ENCODE peak calls at places on chromosome 7, in six cellular contexts. L is NB4, B is HepG2, W is SK-N-SH, D is WTC11, F is endothelial cell of umbilical vein. T is an unnamed sample.

GRCh38 chr7:147894271-147894670 is 696.3 kb upstream of the C7orf33 start:
- DNase-seq in L (no peak), B (no peak), W (peak), D (peak), F (no peak), T (no peak)

GRCh38 chr7:98556288-98556687 is 60.8 kb upstream of the NPTX2 start:
- DNase-seq in L (no peak), B (no peak), W (peak), D (no peak), F (no peak), T (no peak)

GRCh38 chr7:110889363-110889762 is 201.6 kb upstream of the LRRN3 start:
- DNase-seq in L (no peak), B (no peak), W (no peak), D (peak), F (no peak), T (no peak)

GRCh38 chr7:122219253-122219865 is 75.3 kb upstream of the AASS start:
- DNase-seq in L (peak), B (peak), W (peak), D (no peak), F (peak), T (peak)

GRCh38 chr7:30321992-30322637 is 37.7 kb downstream of the ZNRF2 start:
- DNase-seq in L (peak), B (no peak), W (no peak), D (no peak), F (no peak), T (no peak)

GRCh38 chr7:55469271-55469681 is 103.0 kb downstream of the VOPP1 start:
- DNase-seq in L (no peak), B (no peak), W (peak), D (no peak), F (no peak), T (no peak)

GRCh38 chr7:140683657-140684056 is 10.9 kb downstream of the ADCK2 start:
- DNase-seq in L (no peak), B (no peak), W (no peak), D (no peak), F (peak), T (no peak)

GRCh38 chr7:147171013-147171391 is 1054.4 kb downstream of the CNTNAP2 start:
- DNase-seq in L (no peak), B (no peak), W (no peak), D (peak), F (no peak), T (no peak)

GRCh38 chr7:112143567-112143966 is 62.6 kb downstream of the DOCK4 start:
- DNase-seq in L (no peak), B (no peak), W (no peak), D (no peak), F (peak), T (no peak)

GRCh38 chr7:75652788-75653187 is 86.0 kb downstream of the HIP1 start:
- DNase-seq in L (no peak), B (peak), W (no peak), D (no peak), F (no peak), T (no peak)

GRCh38 chr7:150904342-150904909 is 52.1 kb downstream of the AOC1 start:
- DNase-seq in L (no peak), B (no peak), W (no peak), D (no peak), F (peak), T (no peak)

GRCh38 chr7:80775481-80775880 is 137.0 kb downstream of the CD36 start:
- DNase-seq in L (no peak), B (no peak), W (no peak), D (no peak), F (no peak), T (no peak)

GRCh38 chr7:95905165-95905564 is 132.8 kb downstream of the DYNC1I1 start:
- DNase-seq in L (peak), B (no peak), W (no peak), D (no peak), F (no peak), T (no peak)

GRCh38 chr7:127644484-127644883 is 7.5 kb upstream of the SND1 start:
- DNase-seq in L (no peak), B (no peak), W (no peak), D (no peak), F (peak), T (no peak)

GRCh38 chr7:139205843-139206242 is 25.2 kb upstream of the UBN2 start:
- DNase-seq in L (no peak), B (no peak), W (no peak), D (no peak), F (no peak), T (no peak)

GRCh38 chr7:7148799-7149481 is 33.4 kb upstream of the C1GALT1 start:
- DNase-seq in L (peak), B (peak), W (no peak), D (no peak), F (no peak), T (no peak)

GRCh38 chr7:117728858-117729257 is 144.4 kb downstream of the CTTNBP2 start:
- DNase-seq in L (peak), B (no peak), W (no peak), D (no peak), F (no peak), T (no peak)

DNA sequence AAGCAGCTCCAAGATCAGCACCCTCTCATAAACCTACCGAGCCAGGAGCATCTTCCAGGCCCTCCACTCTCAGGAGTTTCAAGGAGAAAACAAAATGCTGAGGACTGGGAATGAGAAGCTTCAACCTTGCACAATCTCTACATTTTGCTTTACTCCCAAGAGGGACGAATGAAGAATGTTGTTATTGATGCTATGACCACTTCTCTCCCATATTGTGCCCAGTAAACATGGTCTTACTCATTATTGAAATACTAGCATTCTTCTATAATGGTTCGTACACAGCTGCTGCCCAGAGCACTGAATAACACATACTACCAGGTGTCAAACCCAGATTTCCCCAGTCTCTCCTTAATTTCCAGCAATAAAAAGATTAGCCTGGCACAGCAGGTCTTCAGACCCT is 63.4 kb upstream of the BET1 start:
- DNase-seq in L (no peak), B (no peak), W (no peak), D (no peak), F (no peak), T (no peak)
- TF ChIP-seq MAX in L (no peak), B (no peak), W (no peak), D (no peak), F (no peak), T (no peak)

GRCh38 chr7:5681423-5681822 is 100.0 kb downstream of the RNF216 start:
- DNase-seq in L (peak), B (no peak), W (no peak), D (no peak), F (no peak), T (no peak)

GRCh38 chr7:5679047-5679740 is 102.3 kb downstream of the RNF216 start:
- DNase-seq in L (peak), B (no peak), W (peak), D (no peak), F (no peak), T (no peak)

GRCh38 chr7:5677538-5678294 is 103.7 kb downstream of the RNF216 start:
- DNase-seq in L (peak), B (peak), W (peak), D (peak), F (peak), T (peak)

GRCh38 chr7:5679741-5680473 is 101.6 kb downstream of the RNF216 start:
- DNase-seq in L (peak), B (no peak), W (no peak), D (no peak), F (no peak), T (no peak)

DNA sequence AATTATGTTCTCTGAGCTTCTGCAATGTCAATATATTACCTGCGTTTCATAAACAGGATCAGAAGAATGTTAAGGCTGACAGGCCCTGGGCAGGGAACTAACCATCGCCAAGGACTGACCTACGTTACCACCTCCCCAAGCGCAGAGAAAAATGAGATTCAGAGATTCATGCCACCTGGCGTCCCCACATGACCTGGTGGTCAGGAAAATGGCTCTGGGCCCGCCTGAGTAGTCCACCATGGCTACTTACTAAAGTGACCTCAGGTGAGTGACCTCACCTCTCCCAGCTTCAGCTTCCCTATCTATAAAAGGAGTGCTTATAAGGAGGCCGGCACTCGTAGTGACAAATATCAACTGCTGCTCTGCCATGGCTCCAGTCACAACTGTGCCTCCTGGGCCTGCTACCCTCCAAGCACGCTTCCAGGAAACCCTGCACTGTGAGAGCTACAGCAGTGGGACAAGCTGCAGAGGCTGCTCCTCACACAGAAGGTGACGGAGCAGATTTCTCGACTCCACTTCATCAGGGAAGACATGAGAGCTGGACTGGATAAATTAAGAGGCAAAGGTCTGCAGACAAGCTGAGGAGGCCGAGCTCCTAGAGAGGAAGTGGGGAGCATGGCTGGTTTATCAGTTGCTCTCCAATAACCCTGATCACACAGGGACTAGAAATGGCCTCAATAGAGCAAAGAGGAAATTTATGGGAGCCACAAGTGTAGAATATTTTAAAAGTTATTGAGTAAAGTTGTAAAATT is 103.0 kb downstream of the RNF216 start:
- DNase-seq in L (peak), B (no peak), W (no peak), D (no peak), F (no peak), T (no peak)
- TF ChIP-seq CTCF in L (no peak), B (no peak), W (no peak), D (no peak), F (no peak), T (no peak)

GRCh38 chr7:115953554-115954248 is 76.9 kb downstream of the TFEC start:
- DNase-seq in L (no peak), B (no peak), W (no peak), D (no peak), F (no peak), T (no peak)
- TF ChIP-seq MAX in L (no peak), B (no peak), W (no peak), D (no peak), F (no peak), T (no peak)

DNA sequence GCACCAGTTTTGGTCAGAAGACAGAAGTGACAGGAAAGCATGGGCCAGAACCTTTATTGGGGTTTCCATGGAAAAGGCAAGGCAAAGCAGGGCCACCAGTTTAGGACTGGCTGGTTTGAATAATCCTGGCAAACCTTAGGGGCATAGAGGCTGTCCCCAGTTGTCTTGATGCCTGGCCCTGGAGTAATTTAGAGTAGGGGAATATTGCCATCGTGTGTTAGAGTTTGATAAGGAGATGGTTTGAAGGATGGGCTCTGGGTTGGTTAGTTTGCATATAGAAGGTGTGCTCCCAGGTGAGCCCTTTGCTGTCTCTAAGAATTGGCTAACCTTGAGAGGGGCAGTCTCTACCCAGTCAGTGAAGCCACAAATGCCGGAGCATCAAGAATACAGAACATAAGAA is 79.6 kb downstream of the ZNF777 start:
- DNase-seq in L (no peak), B (no peak), W (no peak), D (no peak), F (no peak), T (no peak)
- TF ChIP-seq CTCF in L (no peak), B (peak), W (no peak), D (no peak), F (no peak), T (no peak)

DNA sequence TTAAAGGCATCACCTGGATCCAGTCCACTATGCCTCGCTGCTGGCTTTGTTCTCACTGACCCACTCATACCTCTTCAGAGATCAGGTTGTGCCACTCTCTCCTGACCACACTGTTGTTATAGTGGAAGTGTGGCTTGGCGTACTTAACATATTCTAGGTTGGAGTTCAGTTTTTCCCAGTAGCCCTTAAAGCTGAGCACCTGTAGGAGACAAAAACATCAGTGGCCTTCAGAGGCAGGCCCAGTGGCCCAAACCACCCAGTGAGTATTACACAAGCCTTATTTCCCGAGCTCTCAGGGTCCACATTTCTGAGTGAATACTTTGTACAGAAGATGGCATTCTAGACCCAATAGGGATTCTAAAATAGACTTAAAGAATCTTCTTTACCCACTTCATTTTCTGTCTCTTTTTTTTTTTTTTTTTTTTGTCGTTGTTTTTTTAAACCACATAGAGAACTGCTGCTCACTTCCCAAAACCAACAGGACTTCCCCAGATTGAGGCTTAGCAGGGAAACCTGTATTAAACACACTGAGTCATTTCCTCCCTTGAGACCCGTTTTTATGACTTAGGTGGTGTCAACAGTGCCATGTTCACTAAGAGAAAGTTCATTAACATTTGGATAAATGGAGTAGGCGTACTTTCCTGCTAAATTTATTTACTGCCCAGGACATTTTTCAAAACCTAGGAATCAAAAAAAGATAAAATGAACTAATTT is 85.8 kb downstream of the GSAP start:
- DNase-seq in L (peak), B (no peak), W (no peak), D (no peak), F (peak), T (no peak)
- TF ChIP-seq MAX in L (peak), B (no peak), W (no peak), D (no peak), F (no peak), T (no peak)

GRCh38 chr7:107758667-107759066 is 14.7 kb downstream of the CBLL1 start:
- DNase-seq in L (no peak), B (no peak), W (no peak), D (no peak), F (no peak), T (no peak)

GRCh38 chr7:107751113-107751512 is 7.2 kb downstream of the CBLL1 start:
- DNase-seq in L (no peak), B (no peak), W (no peak), D (peak), F (no peak), T (no peak)

DNA sequence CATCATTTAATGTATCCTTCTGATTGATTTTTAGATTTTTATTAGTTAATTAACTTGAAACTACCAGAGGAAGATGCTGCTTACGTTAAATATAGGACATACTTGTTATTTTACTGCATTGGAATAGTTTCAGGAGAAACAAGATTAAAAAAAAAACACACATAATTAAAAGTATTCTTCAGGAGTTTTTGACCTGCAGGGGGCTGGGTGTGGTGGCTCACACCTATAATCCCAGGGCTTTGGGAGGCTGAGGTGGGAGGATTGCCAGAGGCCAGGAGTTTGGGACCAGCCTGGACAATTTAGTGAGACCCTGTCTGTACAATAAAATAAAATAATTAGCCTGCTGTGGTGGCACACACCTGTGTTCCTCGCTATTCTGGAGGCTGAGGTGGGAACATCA is 10.7 kb downstream of the CBLL1 start:
- DNase-seq in L (no peak), B (no peak), W (no peak), D (no peak), F (no peak), T (no peak)
- TF ChIP-seq CTCF in L (no peak), B (peak), W (peak), D (no peak), F (no peak), T (peak)

T was measured in HCT116.